ENCODE peak calls at places on chromosome 5, in seven cellular contexts. One of them, this sample, is unnamed.

GRCh38 chr5:133839721-133840120 is 128.7 kb downstream of the C5orf15 start:
- DNase-seq in HT-29: no peak
- DNase-seq in fibroblast of gingiva: no peak
- DNase-seq in AG08396: no peak
- DNase-seq in NCI-H1930: no peak
- DNase-seq in NCI-H1436 treated with DMSO at 0.1 percent for 48 hours: peak
- DNase-seq in GF-D8: no peak
- DNase-seq in this sample: no peak

GRCh38 chr5:170291324-170291847 is 6.2 kb downstream of the LCP2 start:
- DNase-seq in HT-29: no peak
- DNase-seq in fibroblast of gingiva: no peak
- DNase-seq in AG08396: no peak
- DNase-seq in NCI-H1930: no peak
- DNase-seq in NCI-H1436 treated with DMSO at 0.1 percent for 48 hours: no peak
- DNase-seq in GF-D8: peak
- DNase-seq in this sample: no peak

GRCh38 chr5:173512637-173513435 is 103.6 kb downstream of the BOD1 start:
- DNase-seq in HT-29: no peak
- DNase-seq in fibroblast of gingiva: no peak
- DNase-seq in AG08396: no peak
- DNase-seq in NCI-H1930: no peak
- DNase-seq in NCI-H1436 treated with DMSO at 0.1 percent for 48 hours: no peak
- DNase-seq in GF-D8: no peak
- DNase-seq in this sample: no peak

GRCh38 chr5:14871084-14871572 is 450 bp downstream of the ANKH start:
- DNase-seq in HT-29: peak
- DNase-seq in fibroblast of gingiva: no peak
- DNase-seq in AG08396: no peak
- DNase-seq in NCI-H1930: no peak
- DNase-seq in NCI-H1436 treated with DMSO at 0.1 percent for 48 hours: no peak
- DNase-seq in GF-D8: no peak
- DNase-seq in this sample: no peak

GRCh38 chr5:59917121-59917520 is 23.6 kb upstream of the PDE4D start:
- DNase-seq in HT-29: no peak
- DNase-seq in fibroblast of gingiva: no peak
- DNase-seq in AG08396: no peak
- DNase-seq in NCI-H1930: no peak
- DNase-seq in NCI-H1436 treated with DMSO at 0.1 percent for 48 hours: no peak
- DNase-seq in GF-D8: no peak
- DNase-seq in this sample: no peak

GRCh38 chr5:135033866-135034185 is 202 bp downstream of the PITX1 start:
- DNase-seq in HT-29: no peak
- DNase-seq in fibroblast of gingiva: no peak
- DNase-seq in AG08396: no peak
- DNase-seq in NCI-H1930: no peak
- DNase-seq in NCI-H1436 treated with DMSO at 0.1 percent for 48 hours: no peak
- DNase-seq in GF-D8: no peak
- DNase-seq in this sample: no peak

GRCh38 chr5:154997746-154998145 is 15.8 kb upstream of the KIF4B start:
- DNase-seq in HT-29: no peak
- DNase-seq in fibroblast of gingiva: no peak
- DNase-seq in AG08396: no peak
- DNase-seq in NCI-H1930: no peak
- DNase-seq in NCI-H1436 treated with DMSO at 0.1 percent for 48 hours: no peak
- DNase-seq in GF-D8: no peak
- DNase-seq in this sample: no peak

GRCh38 chr5:4005335-4005734 is 409.7 kb downstream of the IRX1 start:
- DNase-seq in HT-29: no peak
- DNase-seq in fibroblast of gingiva: no peak
- DNase-seq in AG08396: no peak
- DNase-seq in NCI-H1930: no peak
- DNase-seq in NCI-H1436 treated with DMSO at 0.1 percent for 48 hours: no peak
- DNase-seq in GF-D8: no peak
- DNase-seq in this sample: no peak

GRCh38 chr5:4518924-4519660 is 621.0 kb upstream of the ADAMTS16 start:
- DNase-seq in HT-29: no peak
- DNase-seq in fibroblast of gingiva: no peak
- DNase-seq in AG08396: no peak
- DNase-seq in NCI-H1930: peak
- DNase-seq in NCI-H1436 treated with DMSO at 0.1 percent for 48 hours: peak
- DNase-seq in GF-D8: no peak
- DNase-seq in this sample: no peak

GRCh38 chr5:143771229-143772001 is 40.5 kb upstream of the HMHB1 start:
- DNase-seq in HT-29: no peak
- DNase-seq in fibroblast of gingiva: peak
- DNase-seq in AG08396: peak
- DNase-seq in NCI-H1930: no peak
- DNase-seq in NCI-H1436 treated with DMSO at 0.1 percent for 48 hours: no peak
- DNase-seq in GF-D8: no peak
- DNase-seq in this sample: no peak

GRCh38 chr5:64158827-64159226 is 6.8 kb upstream of the RNF180 start:
- DNase-seq in HT-29: no peak
- DNase-seq in fibroblast of gingiva: no peak
- DNase-seq in AG08396: no peak
- DNase-seq in NCI-H1930: no peak
- DNase-seq in NCI-H1436 treated with DMSO at 0.1 percent for 48 hours: no peak
- DNase-seq in GF-D8: no peak
- DNase-seq in this sample: no peak

GRCh38 chr5:179166171-179166885 is 106.2 kb downstream of the ZNF354C start:
- DNase-seq in HT-29: no peak
- DNase-seq in fibroblast of gingiva: no peak
- DNase-seq in AG08396: no peak
- DNase-seq in NCI-H1930: no peak
- DNase-seq in NCI-H1436 treated with DMSO at 0.1 percent for 48 hours: no peak
- DNase-seq in GF-D8: no peak
- DNase-seq in this sample: no peak

GRCh38 chr5:52428977-52429474 is 358.7 kb upstream of the ITGA1 start:
- DNase-seq in HT-29: no peak
- DNase-seq in fibroblast of gingiva: no peak
- DNase-seq in AG08396: no peak
- DNase-seq in NCI-H1930: no peak
- DNase-seq in NCI-H1436 treated with DMSO at 0.1 percent for 48 hours: no peak
- DNase-seq in GF-D8: no peak
- DNase-seq in this sample: no peak

GRCh38 chr5:1510631-1511030 is 13.1 kb downstream of the LPCAT1 start:
- DNase-seq in HT-29: no peak
- DNase-seq in fibroblast of gingiva: no peak
- DNase-seq in AG08396: no peak
- DNase-seq in NCI-H1930: no peak
- DNase-seq in NCI-H1436 treated with DMSO at 0.1 percent for 48 hours: no peak
- DNase-seq in GF-D8: no peak
- DNase-seq in this sample: no peak

GRCh38 chr5:13245982-13246601 is 698.4 kb downstream of the DNAH5 start:
- DNase-seq in HT-29: no peak
- DNase-seq in fibroblast of gingiva: no peak
- DNase-seq in AG08396: no peak
- DNase-seq in NCI-H1930: no peak
- DNase-seq in NCI-H1436 treated with DMSO at 0.1 percent for 48 hours: no peak
- DNase-seq in GF-D8: no peak
- DNase-seq in this sample: no peak

GRCh38 chr5:128036961-128037360 is 46.6 kb upstream of the SLC12A2 start:
- DNase-seq in HT-29: no peak
- DNase-seq in fibroblast of gingiva: peak
- DNase-seq in AG08396: no peak
- DNase-seq in NCI-H1930: no peak
- DNase-seq in NCI-H1436 treated with DMSO at 0.1 percent for 48 hours: no peak
- DNase-seq in GF-D8: no peak
- DNase-seq in this sample: no peak

GRCh38 chr5:124071039-124071438 is 559.1 kb downstream of the CSNK1G3 start:
- DNase-seq in HT-29: no peak
- DNase-seq in fibroblast of gingiva: no peak
- DNase-seq in AG08396: no peak
- DNase-seq in NCI-H1930: no peak
- DNase-seq in NCI-H1436 treated with DMSO at 0.1 percent for 48 hours: no peak
- DNase-seq in GF-D8: no peak
- DNase-seq in this sample: no peak

GRCh38 chr5:56625577-56625976 is 189.8 kb upstream of the MAP3K1 start:
- DNase-seq in HT-29: no peak
- DNase-seq in fibroblast of gingiva: peak
- DNase-seq in AG08396: peak
- DNase-seq in NCI-H1930: no peak
- DNase-seq in NCI-H1436 treated with DMSO at 0.1 percent for 48 hours: no peak
- DNase-seq in GF-D8: no peak
- DNase-seq in this sample: no peak

GRCh38 chr5:23027341-23027740 is 174.2 kb upstream of the CDH12 start:
- DNase-seq in HT-29: no peak
- DNase-seq in fibroblast of gingiva: no peak
- DNase-seq in AG08396: no peak
- DNase-seq in NCI-H1930: no peak
- DNase-seq in NCI-H1436 treated with DMSO at 0.1 percent for 48 hours: no peak
- DNase-seq in GF-D8: no peak
- DNase-seq in this sample: no peak

GRCh38 chr5:150230842-150231241 is 41.0 kb downstream of the SLC6A7 start:
- DNase-seq in HT-29: no peak
- DNase-seq in fibroblast of gingiva: no peak
- DNase-seq in AG08396: no peak
- DNase-seq in NCI-H1930: no peak
- DNase-seq in NCI-H1436 treated with DMSO at 0.1 percent for 48 hours: no peak
- DNase-seq in GF-D8: no peak
- DNase-seq in this sample: no peak

GRCh38 chr5:137036630-137037029 is 462.5 kb downstream of the SPOCK1 start:
- DNase-seq in HT-29: no peak
- DNase-seq in fibroblast of gingiva: no peak
- DNase-seq in AG08396: no peak
- DNase-seq in NCI-H1930: no peak
- DNase-seq in NCI-H1436 treated with DMSO at 0.1 percent for 48 hours: peak
- DNase-seq in GF-D8: no peak
- DNase-seq in this sample: no peak

GRCh38 chr5:134000116-134000515 is 4.7 kb downstream of the VDAC1 start:
- DNase-seq in HT-29: no peak
- DNase-seq in fibroblast of gingiva: no peak
- DNase-seq in AG08396: no peak
- DNase-seq in NCI-H1930: no peak
- DNase-seq in NCI-H1436 treated with DMSO at 0.1 percent for 48 hours: no peak
- DNase-seq in GF-D8: no peak
- DNase-seq in this sample: no peak

GRCh38 chr5:125142439-125142838 is 396.0 kb upstream of the ZNF608 start:
- DNase-seq in HT-29: no peak
- DNase-seq in fibroblast of gingiva: no peak
- DNase-seq in AG08396: no peak
- DNase-seq in NCI-H1930: no peak
- DNase-seq in NCI-H1436 treated with DMSO at 0.1 percent for 48 hours: no peak
- DNase-seq in GF-D8: no peak
- DNase-seq in this sample: no peak

GRCh38 chr5:122252319-122252718 is 59.7 kb upstream of the SNCAIP start:
- DNase-seq in HT-29: peak
- DNase-seq in fibroblast of gingiva: no peak
- DNase-seq in AG08396: no peak
- DNase-seq in NCI-H1930: no peak
- DNase-seq in NCI-H1436 treated with DMSO at 0.1 percent for 48 hours: no peak
- DNase-seq in GF-D8: no peak
- DNase-seq in this sample: no peak

GRCh38 chr5:98770158-98770910 is 3.1 kb upstream of the RGMB start:
- DNase-seq in HT-29: peak
- DNase-seq in fibroblast of gingiva: peak
- DNase-seq in AG08396: no peak
- DNase-seq in NCI-H1930: no peak
- DNase-seq in NCI-H1436 treated with DMSO at 0.1 percent for 48 hours: peak
- DNase-seq in GF-D8: no peak
- DNase-seq in this sample: no peak

GRCh38 chr5:60447488-60447920 is 252.5 kb downstream of the DEPDC1B start:
- DNase-seq in HT-29: no peak
- DNase-seq in fibroblast of gingiva: no peak
- DNase-seq in AG08396: no peak
- DNase-seq in NCI-H1930: no peak
- DNase-seq in NCI-H1436 treated with DMSO at 0.1 percent for 48 hours: no peak
- DNase-seq in GF-D8: no peak
- DNase-seq in this sample: no peak

GRCh38 chr5:32504923-32505596 is 60.5 kb upstream of the ZFR start:
- DNase-seq in HT-29: no peak
- DNase-seq in fibroblast of gingiva: peak
- DNase-seq in AG08396: peak
- DNase-seq in NCI-H1930: peak
- DNase-seq in NCI-H1436 treated with DMSO at 0.1 percent for 48 hours: peak
- DNase-seq in GF-D8: peak
- DNase-seq in this sample: no peak

GRCh38 chr5:109921735-109922395 is 232.1 kb downstream of the MAN2A1 start:
- DNase-seq in HT-29: no peak
- DNase-seq in fibroblast of gingiva: no peak
- DNase-seq in AG08396: no peak
- DNase-seq in NCI-H1930: no peak
- DNase-seq in NCI-H1436 treated with DMSO at 0.1 percent for 48 hours: no peak
- DNase-seq in GF-D8: no peak
- DNase-seq in this sample: peak

GRCh38 chr5:181189363-181189961 is 15.5 kb downstream of the TRIM7 start:
- DNase-seq in HT-29: peak
- DNase-seq in fibroblast of gingiva: peak
- DNase-seq in AG08396: no peak
- DNase-seq in NCI-H1930: no peak
- DNase-seq in NCI-H1436 treated with DMSO at 0.1 percent for 48 hours: no peak
- DNase-seq in GF-D8: no peak
- DNase-seq in this sample: peak

GRCh38 chr5:73531356-73531755 is 33.1 kb downstream of the BTF3 start:
- DNase-seq in HT-29: no peak
- DNase-seq in fibroblast of gingiva: no peak
- DNase-seq in AG08396: no peak
- DNase-seq in NCI-H1930: no peak
- DNase-seq in NCI-H1436 treated with DMSO at 0.1 percent for 48 hours: no peak
- DNase-seq in GF-D8: no peak
- DNase-seq in this sample: no peak

GRCh38 chr5:14574891-14575496 is 6.6 kb upstream of the OTULINL start:
- DNase-seq in HT-29: peak
- DNase-seq in fibroblast of gingiva: no peak
- DNase-seq in AG08396: no peak
- DNase-seq in NCI-H1930: no peak
- DNase-seq in NCI-H1436 treated with DMSO at 0.1 percent for 48 hours: no peak
- DNase-seq in GF-D8: no peak
- DNase-seq in this sample: no peak

GRCh38 chr5:143582869-143583268 is 179.4 kb upstream of the NR3C1 start:
- DNase-seq in HT-29: no peak
- DNase-seq in fibroblast of gingiva: no peak
- DNase-seq in AG08396: no peak
- DNase-seq in NCI-H1930: no peak
- DNase-seq in NCI-H1436 treated with DMSO at 0.1 percent for 48 hours: no peak
- DNase-seq in GF-D8: no peak
- DNase-seq in this sample: no peak

GRCh38 chr5:23446436-23446835 is 61.0 kb upstream of the PRDM9 start:
- DNase-seq in HT-29: peak
- DNase-seq in fibroblast of gingiva: peak
- DNase-seq in AG08396: no peak
- DNase-seq in NCI-H1930: no peak
- DNase-seq in NCI-H1436 treated with DMSO at 0.1 percent for 48 hours: no peak
- DNase-seq in GF-D8: no peak
- DNase-seq in this sample: no peak